ENCODE peak calls at places on chromosomes 4 and X, in five cellular contexts. A is PC-3, Q is A549, C is epithelial cell of esophagus, G is HFFc6. I is an unnamed sample.

GRCh38 chrX:118350715-118351114 is 4.8 kb downstream of the WDR44 start:
- DNase-seq in A (no peak), Q (no peak), G (no peak), C (no peak), I (no peak)

GRCh38 chr4:155305619-155306018 is 71.1 kb downstream of the MAP9 start:
- DNase-seq in C (no peak), Q (no peak), A (no peak), G (no peak), I (no peak)

GRCh38 chrX:23008431-23009099 is 8.8 kb downstream of the DDX53 start:
- DNase-seq in A (peak; percentile 62), C (peak; percentile 41), Q (peak; percentile 31), G (peak; percentile 40), I (peak; percentile 19)

GRCh38 chr4:68249434-68249833 is 3.9 kb upstream of the TMPRSS11B start:
- DNase-seq in A (no peak), C (peak; percentile 87), Q (no peak), G (no peak), I (no peak)

GRCh38 chrX:38806054-38806389 is 4.8 kb downstream of the MID1IP1 start:
- DNase-seq in A (no peak), G (no peak), Q (no peak), C (no peak), I (no peak)

GRCh38 chr4:170047774-170048354 is 21.7 kb upstream of the MFAP3L start:
- DNase-seq in G (peak; percentile 66), Q (peak; percentile 64), A (peak; percentile 65), C (peak; percentile 73), I (peak; percentile 33)

GRCh38 chr4:154503598-154503997 is 12.0 kb upstream of the DCHS2 start:
- DNase-seq in A (peak; percentile 60), G (peak; percentile 6), Q (peak; percentile 30), C (peak; percentile 66), I (no peak)

GRCh38 chr4:76951333-76952033 is 1.9 kb downstream of the SEPTIN11 start:
- DNase-seq in Q (no peak), A (no peak), G (no peak), C (no peak), I (no peak)

GRCh38 chr4:38582445-38582844 is 81.6 kb upstream of the KLF3 start:
- DNase-seq in A (no peak), Q (no peak), G (no peak), C (no peak), I (no peak)

GRCh38 chr4:89657931-89658700 is 178.8 kb downstream of the SNCA start:
- DNase-seq in A (peak; percentile 29), Q (no peak), C (peak; percentile 47), G (peak; percentile 18), I (no peak)

GRCh38 chr4:77697860-77698599 is 92.4 kb downstream of the CXCL13 start:
- DNase-seq in A (peak; percentile 72), Q (peak; percentile 65), G (peak; percentile 71), C (peak; percentile 78), I (peak; percentile 10)

GRCh38 chr4:141036786-141037185 is 96.5 kb downstream of the RNF150 start:
- DNase-seq in G (peak; percentile 9), A (no peak), C (no peak), Q (no peak), I (peak; percentile 30)

GRCh38 chrX:38519651-38520050 is 41.7 kb upstream of the TSPAN7 start:
- DNase-seq in Q (no peak), C (no peak), A (no peak), G (no peak), I (no peak)

GRCh38 chrX:63855896-63856295 is 70.9 kb upstream of the ARHGEF9 start:
- DNase-seq in Q (no peak), G (peak; percentile 57), A (no peak), C (peak; percentile 13), I (no peak)

GRCh38 chr4:99564921-99565320 is 1.1 kb upstream of the TRMT10A start:
- DNase-seq in G (no peak), A (no peak), Q (no peak), C (no peak), I (no peak)

GRCh38 chrX:47502591-47503222 is 19.7 kb upstream of the ZNF41 start:
- DNase-seq in G (peak; percentile 45), C (peak; percentile 42), Q (no peak), A (no peak), I (no peak)

GRCh38 chr4:136329042-136329662 is 1203.1 kb downstream of the PCDH18 start:
- DNase-seq in Q (peak; percentile 1), G (no peak), A (peak; percentile 20), C (peak; percentile 16), I (no peak)
- TF ChIP-seq CTCF in Q (no peak), G (no peak), A (peak; percentile 50), C (peak; percentile 54), I (peak; percentile 58)

DNA sequence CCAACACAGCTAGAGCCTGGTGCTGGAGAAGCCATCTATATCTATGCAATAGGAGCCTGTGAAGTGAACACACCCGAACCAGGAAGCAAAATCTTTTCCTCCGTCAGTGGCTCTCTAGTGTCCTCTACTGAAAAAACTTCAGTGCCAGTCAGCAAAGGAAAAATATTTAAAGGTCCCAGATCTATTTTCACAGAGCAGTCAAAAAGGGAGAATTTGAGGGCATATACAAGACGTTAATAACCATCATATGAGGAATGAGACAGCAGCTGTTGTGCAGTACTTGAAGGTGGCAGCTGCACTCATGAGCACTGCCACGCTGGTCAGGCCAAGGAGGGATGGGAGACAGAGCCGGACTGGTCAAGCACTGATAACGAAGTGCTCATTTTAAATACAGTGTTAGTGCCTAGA is 14.4 kb downstream of the MCUB start:
- DNase-seq in A (peak; percentile 11), G (no peak), Q (peak; percentile 53), C (peak; percentile 51), I (no peak)
- TF ChIP-seq CTCF in A (peak; percentile 28), G (peak; percentile 21), Q (peak; percentile 41), C (peak; percentile 49), I (peak; percentile 33)

DNA sequence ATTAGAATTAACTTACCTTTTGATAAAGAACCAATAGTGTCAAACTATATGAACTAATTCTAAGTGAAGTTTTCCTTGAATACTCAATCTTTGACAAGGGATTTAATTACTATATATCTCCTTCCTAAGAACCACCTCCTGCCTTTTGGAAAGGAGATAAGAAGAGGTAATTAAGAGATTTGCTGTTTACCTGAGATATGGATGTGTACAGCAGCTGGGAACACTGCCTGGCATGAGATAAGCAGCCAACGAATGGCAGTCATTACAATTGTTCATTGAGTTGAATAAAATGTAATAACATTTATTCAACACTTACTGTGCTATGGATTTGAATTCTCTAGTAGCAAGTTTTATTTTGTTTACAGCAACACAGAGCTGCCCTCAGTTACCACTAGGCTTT is 407.1 kb downstream of the SPOCK3 start:
- DNase-seq in C (no peak), Q (no peak), G (no peak), A (no peak), I (no peak)
- TF ChIP-seq CTCF in C (no peak), Q (no peak), G (no peak), A (no peak), I (no peak)

DNA sequence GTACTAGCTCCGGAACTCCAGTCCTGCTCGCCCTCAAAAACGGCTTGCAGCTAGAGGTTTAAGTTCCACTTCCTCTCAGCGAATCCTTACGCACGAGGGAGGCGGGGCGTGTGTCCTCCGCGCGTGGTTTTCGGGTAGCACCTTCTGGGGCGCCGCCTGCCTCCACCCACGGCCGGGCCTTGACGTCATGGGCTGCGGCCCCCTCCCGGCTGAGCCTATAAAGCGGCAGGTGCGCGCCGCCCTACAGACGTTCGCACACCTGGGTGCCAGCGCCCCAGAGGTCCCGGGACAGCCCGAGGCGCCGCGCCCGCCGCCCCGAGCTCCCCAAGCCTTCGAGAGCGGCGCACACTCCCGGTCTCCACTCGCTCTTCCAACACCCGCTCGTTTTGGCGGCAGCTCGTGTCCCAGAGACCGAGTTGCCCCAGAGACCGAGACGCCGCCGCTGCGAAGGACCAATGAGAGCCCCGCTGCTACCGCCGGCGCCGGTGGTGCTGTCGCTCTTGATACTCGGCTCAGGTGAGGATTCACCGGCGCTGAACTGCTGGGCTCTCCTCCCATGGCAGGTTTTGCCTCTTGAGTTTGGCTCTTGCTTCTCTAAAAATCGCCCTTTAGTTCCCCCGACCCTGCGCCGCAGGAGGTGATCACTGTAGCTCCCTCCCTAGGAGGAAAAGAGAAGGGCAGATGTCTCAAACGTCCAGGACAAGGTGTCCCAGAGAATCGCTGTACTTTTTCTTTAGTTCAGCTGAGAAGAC is at the start of gene AREG:
- DNase-seq in C (peak; percentile 88), G (peak; percentile 41), Q (peak; percentile 88), A (peak; percentile 68), I (no peak)
- TF ChIP-seq CTCF in C (peak; percentile 76), G (peak; percentile 75), Q (peak; percentile 49), A (peak; percentile 56), I (peak; percentile 74)

GRCh38 chr4:168708108-168708507 is 211.3 kb downstream of the PALLD start:
- DNase-seq in Q (no peak), G (no peak), A (peak; percentile 35), C (peak; percentile 20), I (no peak)

GRCh38 chr4:168711197-168712120 is 214.6 kb downstream of the PALLD start:
- DNase-seq in Q (no peak), C (peak; percentile 48), A (no peak), G (no peak), I (no peak)

GRCh38 chr4:168713193-168713592 is 216.3 kb downstream of the PALLD start:
- DNase-seq in C (no peak), G (no peak), Q (no peak), A (no peak), I (no peak)

GRCh38 chr4:168712316-168712855 is 215.5 kb downstream of the PALLD start:
- DNase-seq in G (no peak), C (no peak), A (no peak), Q (no peak), I (no peak)

GRCh38 chr4:168710353-168710946 is 213.6 kb downstream of the PALLD start:
- DNase-seq in C (peak; percentile 71), A (peak; percentile 48), G (peak; percentile 54), Q (peak; percentile 66), I (peak; percentile 37)
- TF ChIP-seq CTCF in C (peak; percentile 73), A (peak; percentile 61), G (peak; percentile 78), Q (peak; percentile 56), I (peak; percentile 67)

DNA sequence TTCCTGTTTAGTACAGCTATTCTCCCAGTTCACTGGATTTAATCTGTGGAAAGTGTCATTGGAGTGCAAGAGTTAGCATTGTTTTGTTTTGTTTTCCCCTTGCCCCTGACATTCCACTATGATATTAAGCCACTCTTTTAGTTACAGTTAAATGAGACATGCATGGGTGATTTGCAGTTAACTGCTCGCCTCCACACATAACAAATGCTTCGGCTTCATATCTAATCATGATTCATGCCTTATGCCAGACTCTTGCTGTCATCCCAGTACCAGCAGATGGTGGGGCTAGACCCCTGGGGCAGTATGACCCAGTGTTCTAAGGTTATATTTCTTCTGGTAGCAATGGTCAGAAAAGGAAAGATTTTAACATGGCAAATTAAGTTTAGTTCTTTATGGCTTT is 80.1 kb downstream of the RAP1GDS1 start:
- DNase-seq in A (no peak), G (peak; percentile 52), Q (no peak), C (no peak), I (peak; percentile 39)
- TF ChIP-seq CTCF in A (no peak), G (no peak), Q (no peak), C (no peak), I (peak; percentile 5)

DNA sequence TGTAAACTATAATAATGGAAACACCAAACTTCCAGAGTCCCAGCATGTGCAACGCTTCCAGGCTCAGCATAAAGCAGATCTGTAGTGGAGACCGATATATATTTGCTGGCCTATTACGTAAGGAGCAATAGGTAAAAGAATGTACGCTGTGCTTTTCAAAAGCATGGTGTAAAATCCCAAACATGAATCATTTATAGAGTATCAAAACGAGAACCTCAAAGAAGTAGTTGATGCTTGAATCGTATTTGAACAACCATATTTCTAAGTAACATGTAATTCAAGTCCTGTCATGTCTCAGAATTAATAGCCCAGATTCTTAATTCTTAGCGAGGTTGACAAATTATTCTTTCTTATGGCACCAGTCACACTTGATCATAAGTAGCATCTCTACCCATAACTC is 811.6 kb upstream of the FRG1 start:
- DNase-seq in Q (no peak), G (no peak), C (peak; percentile 12), A (no peak), I (no peak)
- TF ChIP-seq CTCF in Q (no peak), G (no peak), C (no peak), A (no peak), I (no peak)

I was measured in retinal pigment epithelial cell.